ENCODE peak calls at places on chromosomes 12 and 14, in ten cellular contexts. S is PC-9, M is stomach, F is pancreas, C is PC-3, R is breast epithelium, U is tibial nerve, D is heart left ventricle, I is adrenal gland, L is psoas muscle. N is an unnamed sample.

GRCh38 chr14:51616724-51617409 is 34.8 kb upstream of the FRMD6 start:
- DNase-seq in S (peak), M (peak), F (no peak), C (peak), R (no peak), U (no peak), D (no peak), I (peak), L (no peak), N (peak)

GRCh38 chr12:118633071-118633470 is 256.7 kb downstream of the SUDS3 start:
- DNase-seq in S (no peak), M (no peak), F (no peak), C (no peak), R (no peak), U (no peak), D (no peak), I (no peak), L (no peak), N (peak)

GRCh38 chr12:6294533-6295186 is 15.8 kb upstream of the PLEKHG6 start:
- DNase-seq in S (no peak), M (no peak), F (no peak), C (no peak), R (no peak), U (no peak), D (no peak), I (no peak), L (no peak), N (no peak)

GRCh38 chr14:35285168-35285990 is 6.8 kb upstream of the PSMA6 start:
- DNase-seq in S (no peak), M (no peak), F (no peak), C (peak), R (no peak), U (no peak), D (no peak), I (no peak), L (no peak), N (no peak)

GRCh38 chr12:128266559-128267245 is at the start of gene TMEM132C:
- DNase-seq in S (no peak), M (no peak), F (peak), C (no peak), R (no peak), U (no peak), D (no peak), I (no peak), L (no peak), N (no peak)

GRCh38 chr12:15545329-15545728 is 223.0 kb downstream of the PTPRO start:
- DNase-seq in S (no peak), M (no peak), F (no peak), C (no peak), R (no peak), U (no peak), D (no peak), I (no peak), L (no peak), N (no peak)

GRCh38 chr12:102735104-102735503 is 181.9 kb downstream of the PAH start:
- DNase-seq in S (no peak), M (no peak), F (no peak), C (no peak), R (no peak), U (no peak), D (no peak), I (no peak), L (no peak), N (no peak)

GRCh38 chr12:30939234-30939633 is 12.7 kb downstream of the TSPAN11 start:
- DNase-seq in S (no peak), M (no peak), F (no peak), C (peak), R (no peak), U (no peak), D (no peak), I (no peak), L (no peak), N (no peak)

GRCh38 chr14:47040490-47040889 is 388.9 kb upstream of the RPL10L start:
- DNase-seq in S (no peak), M (no peak), F (no peak), C (peak), R (no peak), U (no peak), D (no peak), I (no peak), L (no peak), N (peak)

GRCh38 chr12:75020068-75020557 is 189.5 kb downstream of the KCNC2 start:
- DNase-seq in S (no peak), M (no peak), F (no peak), C (no peak), R (no peak), U (no peak), D (no peak), I (no peak), L (no peak), N (peak)

GRCh38 chr14:91515979-91516378 is 5.9 kb upstream of the PPP4R3A start:
- DNase-seq in S (no peak), M (no peak), F (no peak), C (no peak), R (no peak), U (no peak), D (no peak), I (no peak), L (no peak), N (no peak)

GRCh38 chr14:85466678-85467077 is 63.3 kb upstream of the FLRT2 start:
- DNase-seq in S (no peak), M (no peak), F (no peak), C (peak), R (no peak), U (no peak), D (no peak), I (no peak), L (no peak), N (no peak)

GRCh38 chr14:95515523-95516517 is 630 bp downstream of the SYNE3 start:
- DNase-seq in S (no peak), M (peak), F (peak), C (peak), R (no peak), U (peak), D (peak), I (peak), L (peak), N (peak)

GRCh38 chr12:62799126-62799736 is 135.7 kb downstream of the PPM1H start:
- DNase-seq in S (peak), M (peak), F (no peak), C (peak), R (no peak), U (no peak), D (peak), I (peak), L (no peak), N (peak)

GRCh38 chr14:61644185-61644584 is 51.1 kb upstream of the HIF1A start:
- DNase-seq in S (no peak), M (no peak), F (no peak), C (no peak), R (no peak), U (no peak), D (no peak), I (no peak), L (no peak), N (no peak)

GRCh38 chr12:98595152-98595988 is 1.9 kb downstream of the SLC25A3 start:
- DNase-seq in S (no peak), M (no peak), F (no peak), C (peak), R (no peak), U (no peak), D (no peak), I (no peak), L (no peak), N (no peak)

GRCh38 chr12:10354502-10354901 is 35.3 kb downstream of the KLRK1 start:
- DNase-seq in S (peak), M (no peak), F (no peak), C (peak), R (no peak), U (no peak), D (no peak), I (peak), L (no peak), N (peak)

GRCh38 chr12:76879710-76880025 is 849 bp upstream of the CSRP2 start:
- DNase-seq in S (no peak), M (no peak), F (no peak), C (no peak), R (no peak), U (no peak), D (no peak), I (no peak), L (no peak), N (no peak)

GRCh38 chr12:25320123-25321006 is 69.6 kb upstream of the KRAS start:
- DNase-seq in S (no peak), M (no peak), F (no peak), C (no peak), R (no peak), U (no peak), D (no peak), I (no peak), L (no peak), N (no peak)

GRCh38 chr14:50784683-50785505 is 46.1 kb downstream of the NIN start:
- DNase-seq in S (no peak), M (no peak), F (no peak), C (no peak), R (no peak), U (no peak), D (no peak), I (no peak), L (no peak), N (no peak)

GRCh38 chr12:123896786-123897185 is 75.8 kb downstream of the CCDC92 start:
- DNase-seq in S (no peak), M (no peak), F (no peak), C (no peak), R (no peak), U (no peak), D (no peak), I (no peak), L (no peak), N (peak)

GRCh38 chr12:44193281-44193680 is 357.4 kb downstream of the TMEM117 start:
- DNase-seq in S (no peak), M (no peak), F (no peak), C (no peak), R (no peak), U (no peak), D (no peak), I (no peak), L (no peak), N (no peak)

DNA sequence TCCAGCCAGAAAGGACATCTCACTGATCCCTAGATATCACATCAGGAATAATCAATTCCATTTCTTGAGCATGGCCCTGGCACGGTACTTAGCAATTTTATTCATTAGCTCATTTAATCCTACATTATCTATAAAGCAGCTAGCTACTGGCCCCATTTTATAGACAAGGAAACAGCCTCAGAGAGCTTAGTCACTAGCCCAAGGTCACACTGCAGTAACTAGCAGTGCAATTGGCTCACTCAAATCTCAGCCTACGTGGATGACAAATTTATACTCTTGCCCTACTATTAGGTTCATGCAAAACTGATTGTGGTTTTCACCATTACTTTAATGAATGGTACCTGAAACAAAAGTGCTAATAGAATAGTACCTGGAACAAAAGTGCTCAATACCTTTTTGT is 41.7 kb downstream of the NUAK1 start:
- DNase-seq in S (no peak), M (no peak), F (no peak), C (peak), R (no peak), U (no peak), D (no peak), I (peak), L (no peak), N (no peak)
- H3K27ac ChIP-seq in S (no peak), M (peak), F (no peak), C (no peak), R (no peak), U (peak), D (peak), I (peak), L (peak), N (no peak)

GRCh38 chr12:115922952-115923564 is 354.4 kb downstream of the MED13L start:
- DNase-seq in S (peak), M (no peak), F (no peak), C (peak), R (no peak), U (no peak), D (no peak), I (no peak), L (no peak), N (peak)
- TF ChIP-seq CTCF in S (peak), M (no peak), F (no peak), C (peak), R (no peak), U (no peak), D (no peak), I (no peak), L (no peak), N (peak)

GRCh38 chr12:131833288-131833895 is 5.2 kb downstream of the MMP17 start:
- DNase-seq in S (no peak), M (no peak), F (no peak), C (no peak), R (no peak), U (no peak), D (no peak), I (no peak), L (no peak), N (no peak)
- H3K27ac ChIP-seq in S (no peak), M (no peak), F (no peak), C (no peak), R (no peak), U (no peak), D (no peak), I (no peak), L (no peak), N (no peak)

GRCh38 chr12:80622271-80622670 is 85.2 kb upstream of the MYF6 start:
- DNase-seq in S (no peak), M (no peak), F (no peak), C (peak), R (no peak), U (no peak), D (no peak), I (no peak), L (no peak), N (no peak)
- TF ChIP-seq CTCF in S (no peak), M (no peak), F (no peak), C (peak), R (no peak), U (no peak), D (no peak), I (no peak), L (no peak), N (peak)

DNA sequence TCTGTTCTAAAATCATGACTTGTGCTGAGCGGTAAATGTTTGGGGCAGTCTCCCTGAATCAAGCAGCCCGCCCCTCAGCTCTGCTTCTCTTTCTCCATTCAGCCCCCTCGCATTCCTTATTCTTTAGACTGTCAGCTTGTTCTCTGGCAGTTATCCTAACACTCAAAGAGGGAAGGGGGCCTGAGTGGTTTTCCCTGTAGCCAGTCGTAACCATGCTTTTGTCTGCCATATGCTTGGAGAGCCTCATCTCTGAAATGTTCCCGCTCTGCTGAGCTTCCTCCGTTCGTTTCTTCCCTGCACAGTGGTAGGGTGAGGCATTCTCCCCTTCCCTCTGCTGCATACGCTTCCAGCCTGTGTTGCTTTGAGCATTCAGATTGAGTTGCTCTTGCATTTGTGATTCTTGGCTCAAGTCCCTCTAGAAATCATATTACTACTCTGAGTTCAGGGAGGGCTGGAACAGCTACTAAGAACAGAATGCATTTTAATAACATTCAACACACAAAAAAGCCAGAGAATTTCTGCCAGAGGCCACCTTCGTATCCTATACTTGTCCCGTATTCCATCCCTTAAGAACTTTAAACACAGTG is 119.7 kb downstream of the FBXL14 start:
- DNase-seq in S (peak), M (no peak), F (no peak), C (peak), R (no peak), U (no peak), D (peak), I (no peak), L (no peak), N (peak)
- H3K27ac ChIP-seq in S (peak), M (peak), F (no peak), C (peak), R (peak), U (no peak), D (peak), I (peak), L (no peak), N (peak)

DNA sequence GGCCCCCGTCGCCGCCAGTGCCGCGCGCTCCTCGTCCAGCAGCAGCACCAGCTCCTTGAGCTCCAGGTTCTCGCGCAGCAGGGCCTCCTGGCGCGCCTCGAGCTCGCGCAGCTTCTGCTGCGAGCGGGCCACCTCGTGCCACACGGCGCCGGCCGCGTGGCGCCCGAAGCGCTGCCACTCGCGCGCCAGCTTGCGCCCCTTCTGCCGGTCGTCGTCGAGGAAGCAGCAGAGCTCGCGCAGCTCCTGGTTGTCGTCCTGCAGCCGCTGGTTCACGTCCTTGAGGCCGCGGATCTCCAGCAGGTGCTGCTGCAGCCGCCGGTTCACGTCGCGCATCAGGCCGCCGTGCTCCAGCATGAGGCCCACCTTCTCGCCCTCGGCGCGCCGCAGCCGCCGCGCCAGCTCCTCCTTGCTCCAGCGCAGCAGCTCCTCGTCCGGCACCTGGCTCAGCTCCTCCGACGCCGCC is 505 bp downstream of the CCDC85C start:
- DNase-seq in S (no peak), M (no peak), F (peak), C (peak), R (no peak), U (no peak), D (no peak), I (peak), L (peak), N (peak)
- TF ChIP-seq CTCF in S (no peak), M (no peak), F (no peak), C (no peak), R (no peak), U (no peak), D (no peak), I (no peak), L (no peak), N (no peak)

GRCh38 chr12:79451988-79452387 is 238.8 kb downstream of the PAWR start:
- DNase-seq in S (peak), M (peak), F (no peak), C (peak), R (peak), U (peak), D (peak), I (peak), L (peak), N (no peak)
- H3K27ac ChIP-seq in S (no peak), M (peak), F (no peak), C (peak), R (peak), U (no peak), D (no peak), I (peak), L (no peak), N (no peak)